ENCODE peak calls at places on chromosomes 16 and 17, in ten cellular contexts. A is GM12878, C is sigmoid colon, K is adrenal gland, E is heart right ventricle, N is heart left ventricle, B is left lung, G is GM23338, X is ascending aorta, Z is Peyer's patch. D is an unnamed sample.

GRCh38 chr16:60203525-60204124 is 1469.5 kb upstream of the GOT2 start:
- DNase-seq in A (no peak), C (no peak), K (no peak), E (no peak), N (no peak), B (no peak), G (peak; percentile 61), X (no peak), Z (no peak), D (no peak)

GRCh38 chr17:76474238-76474637 is 6.8 kb downstream of the AANAT start:
- DNase-seq in A (no peak), C (no peak), K (no peak), E (no peak), N (no peak), B (no peak), G (no peak), X (no peak), Z (no peak), D (no peak)

GRCh38 chr17:60134396-60135159 is 15.2 kb upstream of the CA4 start:
- DNase-seq in A (no peak), C (peak; percentile 50), K (no peak), E (no peak), N (no peak), B (no peak), G (no peak), X (no peak), Z (peak; percentile 47), D (no peak)

GRCh38 chr16:24610421-24610765 is 71.0 kb downstream of the RBBP6 start:
- DNase-seq in A (no peak), C (no peak), K (peak; percentile 23), E (peak; percentile 32), N (peak; percentile 41), B (no peak), G (peak; percentile 73), X (no peak), Z (no peak), D (peak; percentile 33)

GRCh38 chr16:88706965-88707871 is 915 bp downstream of the CTU2 start:
- DNase-seq in A (no peak), C (no peak), K (no peak), E (no peak), N (no peak), B (no peak), G (no peak), X (no peak), Z (no peak), D (no peak)

GRCh38 chr16:85249418-85249817 is 137.1 kb upstream of the CIBAR2 start:
- DNase-seq in A (no peak), C (no peak), K (no peak), E (peak; percentile 46), N (no peak), B (no peak), G (no peak), X (no peak), Z (no peak), D (no peak)

GRCh38 chr17:65627892-65628622 is 66.6 kb upstream of the AXIN2 start:
- DNase-seq in A (no peak), C (peak; percentile 79), K (no peak), E (no peak), N (no peak), B (no peak), G (no peak), X (no peak), Z (peak; percentile 72), D (peak; percentile 57)

GRCh38 chr17:51540151-51540550 is 279.8 kb downstream of the UTP18 start:
- DNase-seq in A (no peak), C (no peak), K (no peak), E (no peak), N (no peak), B (no peak), G (peak; percentile 5), X (no peak), Z (no peak), D (no peak)

GRCh38 chr16:11576427-11577289 is 10.1 kb downstream of the LITAF start:
- DNase-seq in A (peak; percentile 82), C (no peak), K (no peak), E (no peak), N (no peak), B (no peak), G (no peak), X (no peak), Z (peak; percentile 35), D (peak; percentile 21)

GRCh38 chr16:17068524-17068923 is 402.2 kb downstream of the XYLT1 start:
- DNase-seq in A (peak; percentile 78), C (no peak), K (no peak), E (no peak), N (no peak), B (no peak), G (no peak), X (no peak), Z (no peak), D (no peak)

GRCh38 chr17:37493249-37494027 is 3.7 kb downstream of the DUSP14 start:
- DNase-seq in A (no peak), C (no peak), K (no peak), E (no peak), N (no peak), B (no peak), G (no peak), X (no peak), Z (no peak), D (no peak)

GRCh38 chr17:63696381-63696961 is 3.5 kb downstream of the LIMD2 start:
- DNase-seq in A (no peak), C (no peak), K (no peak), E (no peak), N (no peak), B (no peak), G (peak; percentile 90), X (no peak), Z (no peak), D (no peak)

GRCh38 chr17:32876414-32877163 is at the start of gene MYO1D:
- DNase-seq in A (no peak), C (peak; percentile 74), K (peak; percentile 64), E (peak; percentile 43), N (peak; percentile 41), B (peak; percentile 79), G (peak; percentile 86), X (peak; percentile 21), Z (peak; percentile 88), D (peak; percentile 64)

GRCh38 chr17:57892820-57893595 is 43.2 kb upstream of the MRPS23 start:
- DNase-seq in A (no peak), C (peak; percentile 99), K (peak; percentile 98), E (peak; percentile 82), N (peak; percentile 97), B (peak; percentile 92), G (peak; percentile 58), X (peak; percentile 90), Z (peak; percentile 73), D (peak; percentile 84)

GRCh38 chr16:11063432-11064201 is 119.3 kb downstream of the CLEC16A start:
- DNase-seq in A (no peak), C (peak; percentile 7), K (no peak), E (no peak), N (no peak), B (no peak), G (no peak), X (no peak), Z (peak; percentile 13), D (no peak)

GRCh38 chr16:1046271-1046955 is 26.1 kb upstream of the SSTR5 start:
- DNase-seq in A (no peak), C (no peak), K (no peak), E (no peak), N (no peak), B (no peak), G (no peak), X (no peak), Z (no peak), D (no peak)

GRCh38 chr16:1047123-1047522 is 25.4 kb upstream of the SSTR5 start:
- DNase-seq in A (no peak), C (no peak), K (no peak), E (no peak), N (no peak), B (no peak), G (no peak), X (no peak), Z (no peak), D (no peak)

GRCh38 chr16:1048442-1049112 is 24.0 kb upstream of the SSTR5 start:
- DNase-seq in A (no peak), C (no peak), K (no peak), E (peak; percentile 80), N (peak; percentile 82), B (no peak), G (peak; percentile 93), X (no peak), Z (no peak), D (no peak)

GRCh38 chr16:1049113-1049975 is 23.2 kb upstream of the SSTR5 start:
- DNase-seq in A (no peak), C (no peak), K (no peak), E (no peak), N (no peak), B (no peak), G (no peak), X (no peak), Z (no peak), D (no peak)

GRCh38 chr16:1047801-1048200 is 24.7 kb upstream of the SSTR5 start:
- DNase-seq in A (no peak), C (no peak), K (no peak), E (no peak), N (no peak), B (no peak), G (no peak), X (no peak), Z (no peak), D (no peak)
- TF ChIP-seq CTCF in A (no peak), C (no peak), K (no peak), E (no peak), N (no peak), B (no peak), G (no peak), X (no peak), Z (no peak), D (no peak)

GRCh38 chr17:55420776-55421178 is 858 bp downstream of the MMD start:
- DNase-seq in A (no peak), C (peak; percentile 86), K (peak; percentile 55), E (peak; percentile 62), N (peak; percentile 66), B (peak; percentile 56), G (peak; percentile 55), X (no peak), Z (peak; percentile 67), D (peak; percentile 45)
- H3K4me1 ChIP-seq in A (peaks cover 36% of the 10 kb centered on the region), C (peaks cover 25% of the 10 kb centered on the region), K (no peaks in the 10 kb centered on the region), E (peaks cover 47% of the 10 kb centered on the region), N (peaks cover 39% of the 10 kb centered on the region), B (no peaks in the 10 kb centered on the region), G (peaks cover 8% of the 10 kb centered on the region), X (no peaks in the 10 kb centered on the region), Z (no peaks in the 10 kb centered on the region), D (no peaks in the 10 kb centered on the region)

DNA sequence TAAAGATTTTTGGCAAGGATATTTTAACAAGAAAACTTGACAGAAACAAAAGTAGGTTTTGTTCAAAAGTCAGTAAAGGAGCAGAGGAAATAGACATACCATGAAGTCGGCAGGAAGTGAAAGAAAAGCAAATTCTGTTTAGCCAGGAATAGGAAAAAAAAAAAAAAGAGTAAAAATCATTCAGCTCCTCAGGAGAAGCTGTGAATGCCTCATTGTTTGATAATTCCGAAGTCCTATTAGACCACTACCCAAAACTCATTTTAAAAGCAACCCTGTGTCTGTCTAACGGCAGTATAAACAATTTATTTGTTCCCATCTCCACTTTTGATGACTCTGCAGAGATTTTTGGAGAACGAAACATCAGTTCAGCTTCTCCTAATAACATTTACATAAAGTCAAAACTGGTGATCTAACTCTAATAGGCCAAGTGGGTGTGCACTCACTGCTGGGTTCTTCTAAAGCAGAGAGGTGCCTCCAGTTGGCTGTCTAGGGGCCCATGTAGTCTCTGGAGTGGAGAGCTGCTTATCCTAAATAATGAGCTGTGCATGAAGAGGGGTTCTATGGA is 34.9 kb downstream of the TEKT3 start:
- DNase-seq in A (no peak), C (no peak), K (no peak), E (no peak), N (no peak), B (no peak), G (no peak), X (no peak), Z (no peak), D (no peak)
- H3K4me3 ChIP-seq in A (no peak overlapping the region), C (no peak overlapping the region), K (no peak overlapping the region), E (peak overlapping the region; percentile 31), N (no peak overlapping the region), B (no peak overlapping the region), G (no peak overlapping the region), X (peak overlapping the region; percentile 39), Z (no peak overlapping the region), D (no peak overlapping the region)

GRCh38 chr16:9050102-9050830 is 41.2 kb upstream of the HAPSTR1 start:
- DNase-seq in A (no peak), C (no peak), K (no peak), E (no peak), N (no peak), B (no peak), G (peak; percentile 93), X (no peak), Z (no peak), D (no peak)
- TF ChIP-seq CTCF in A (peak; percentile 59), C (no peak), K (peak; percentile 20), E (no peak), N (peak; percentile 13), B (no peak), G (peak; percentile 92), X (no peak), Z (no peak), D (no peak)